ENCODE peak calls at places on chromosomes 12 and 14, in six cellular contexts. L is A549, D is osteocyte, C is GM20000, W is stomach, B is BE2C. I is an unnamed sample.

GRCh38 chr14:98204139-98204538 is 1067.9 kb downstream of the BCL11B start:
- DNase-seq in L (no peak), D (no peak), C (no peak), W (no peak), B (no peak), I (no peak)

GRCh38 chr12:52566847-52567291 is 6.8 kb downstream of the KRT74 start:
- DNase-seq in L (no peak), D (no peak), C (no peak), W (no peak), B (peak; percentile 28), I (peak; percentile 39)

GRCh38 chr14:104900639-104901512 is 23.8 kb upstream of the PLD4 start:
- DNase-seq in L (no peak), D (no peak), C (peak; percentile 56), W (no peak), B (no peak), I (no peak)

GRCh38 chr14:83019744-83020414 is 1486.2 kb upstream of the SEL1L start:
- DNase-seq in L (no peak), D (no peak), C (no peak), W (no peak), B (no peak), I (no peak)

GRCh38 chr14:105974902-105975301 is 448.5 kb downstream of the TMEM121 start:
- DNase-seq in L (no peak), D (no peak), C (peak; percentile 22), W (no peak), B (peak; percentile 64), I (no peak)

GRCh38 chr14:74491952-74492351 is 1.2 kb downstream of the NPC2 start:
- DNase-seq in L (peak; percentile 50), D (no peak), C (peak; percentile 56), W (no peak), B (no peak), I (no peak)

GRCh38 chr14:72291908-72292688 is 359.9 kb downstream of the RGS6 start:
- DNase-seq in L (peak; percentile 15), D (no peak), C (peak; percentile 42), W (no peak), B (no peak), I (no peak)

GRCh38 chr12:126338031-126338441 is 1272.8 kb downstream of the AACS start:
- DNase-seq in L (no peak), D (no peak), C (no peak), W (no peak), B (no peak), I (no peak)

GRCh38 chr14:37150414-37150813 is 22.0 kb downstream of the SLC25A21 start:
- DNase-seq in L (peak; percentile 44), D (no peak), C (no peak), W (no peak), B (no peak), I (no peak)

GRCh38 chr12:53217049-53217929 is 10.2 kb upstream of the ITGB7 start:
- DNase-seq in L (no peak), D (no peak), C (no peak), W (peak; percentile 62), B (no peak), I (no peak)

GRCh38 chr14:32762886-32763285 is 175.8 kb upstream of the NPAS3 start:
- DNase-seq in L (no peak), D (no peak), C (no peak), W (no peak), B (no peak), I (no peak)

GRCh38 chr14:58647777-58648176 is 10.0 kb downstream of the DACT1 start:
- DNase-seq in L (no peak), D (no peak), C (no peak), W (no peak), B (no peak), I (no peak)

GRCh38 chr12:49462103-49462739 is 76.6 kb upstream of the KCNH3 start:
- DNase-seq in L (no peak), D (no peak), C (no peak), W (peak; percentile 44), B (no peak), I (no peak)

GRCh38 chr12:10067259-10067658 is 31.5 kb downstream of the CLEC1A start:
- DNase-seq in L (no peak), D (no peak), C (no peak), W (no peak), B (no peak), I (no peak)

GRCh38 chr14:54011001-54011400 is 54.4 kb upstream of the BMP4 start:
- DNase-seq in L (no peak), D (no peak), C (no peak), W (no peak), B (no peak), I (no peak)

GRCh38 chr12:29159690-29160089 is 10.6 kb downstream of the FAR2 start:
- DNase-seq in L (no peak), D (no peak), C (no peak), W (no peak), B (no peak), I (no peak)

GRCh38 chr12:57124259-57124877 is 3.9 kb upstream of the LRP1 start:
- DNase-seq in L (peak; percentile 84), D (peak; percentile 92), C (peak; percentile 77), W (peak; percentile 80), B (peak; percentile 82), I (peak; percentile 80)

GRCh38 chr14:24307575-24308341 is at the start of gene CIDEB:
- DNase-seq in L (peak; percentile 77), D (no peak), C (peak; percentile 79), W (peak; percentile 74), B (peak; percentile 67), I (peak; percentile 71)

GRCh38 chr12:124177951-124178316 is 117.0 kb upstream of the RFLNA start:
- DNase-seq in L (no peak), D (no peak), C (no peak), W (no peak), B (no peak), I (no peak)

GRCh38 chr12:26334621-26335124 is 139.3 kb downstream of the SSPN start:
- DNase-seq in L (no peak), D (no peak), C (no peak), W (no peak), B (no peak), I (no peak)

GRCh38 chr14:101525646-101526527 is 35.4 kb upstream of the DIO3 start:
- DNase-seq in L (no peak), D (no peak), C (no peak), W (no peak), B (peak; percentile 66), I (no peak)

DNA sequence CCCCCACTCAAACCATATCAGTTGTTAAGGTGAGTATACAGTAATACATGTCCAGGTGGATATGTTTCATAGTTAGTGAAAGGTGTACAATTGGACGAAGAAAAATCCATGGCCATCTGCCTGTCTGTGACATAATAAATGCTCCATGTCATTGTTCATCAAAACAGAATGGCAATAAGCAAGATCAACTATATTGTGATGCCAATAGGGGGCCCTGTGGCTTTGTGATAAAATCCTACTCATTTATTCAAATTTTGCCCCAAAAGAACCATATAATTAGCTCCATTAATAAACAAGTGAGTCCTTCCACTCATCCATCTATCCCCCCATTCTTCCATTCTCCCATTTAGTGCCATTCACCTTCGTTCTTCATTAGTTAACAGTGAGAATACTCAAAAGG is 102.0 kb downstream of the MGST1 start:
- DNase-seq in L (no peak), D (no peak), C (no peak), W (no peak), B (no peak), I (no peak)
- TF ChIP-seq CTCF in L (no peak), D (no peak), C (no peak), W (no peak), B (no peak), I (no peak)

GRCh38 chr12:103503546-103504480 is 8.0 kb upstream of the C12orf42 start:
- DNase-seq in L (no peak), D (no peak), C (peak; percentile 58), W (peak; percentile 61), B (peak; percentile 64), I (peak; percentile 73)
- TF ChIP-seq CTCF in L (peak; percentile 19), D (no peak), C (peak; percentile 57), W (peak; percentile 69), B (peak; percentile 76), I (peak; percentile 77)

DNA sequence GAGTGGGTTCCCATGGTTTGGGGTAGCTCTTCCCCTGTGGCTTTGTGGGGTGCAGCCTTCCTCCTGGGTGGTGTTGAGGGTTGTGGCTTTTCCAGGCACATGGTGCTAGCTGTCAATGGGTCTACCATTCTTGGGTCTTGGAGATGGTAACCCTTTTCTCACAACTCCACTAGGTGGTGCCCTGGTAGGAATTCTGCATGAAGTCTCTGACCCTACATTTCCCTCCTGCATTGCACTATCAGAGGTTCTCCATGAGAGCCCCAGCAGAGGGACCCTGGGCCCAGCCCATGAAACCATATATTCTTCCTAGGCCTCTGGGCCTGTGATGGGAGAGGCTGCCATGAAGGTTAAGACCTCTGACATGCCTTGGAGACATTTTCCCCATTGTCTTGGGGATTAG is 1093.3 kb downstream of the SLC16A7 start:
- DNase-seq in L (no peak), D (no peak), C (no peak), W (no peak), B (no peak), I (no peak)
- TF ChIP-seq CTCF in L (no peak), D (no peak), C (no peak), W (no peak), B (no peak), I (no peak)

DNA sequence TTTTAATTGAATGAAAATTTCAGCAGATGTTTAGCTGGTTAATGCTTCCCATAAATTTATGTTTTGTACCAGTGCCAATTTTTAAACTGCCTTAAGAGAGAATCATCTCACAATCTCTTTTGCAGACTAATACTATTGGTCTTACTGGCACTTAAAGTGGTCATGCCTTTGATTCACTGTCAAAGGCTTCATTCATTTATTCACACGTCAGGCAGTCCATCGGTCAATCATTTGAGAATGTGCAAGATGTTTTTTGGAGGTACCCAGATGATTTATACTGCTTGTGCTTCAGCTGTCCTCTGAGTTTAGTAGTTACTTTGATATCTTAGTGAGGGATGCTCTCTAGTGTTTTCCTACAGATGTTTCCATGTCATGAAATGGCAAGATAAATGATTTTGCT is 83.4 kb downstream of the NAV3 start:
- DNase-seq in L (no peak), D (no peak), C (no peak), W (no peak), B (no peak), I (no peak)
- TF ChIP-seq CTCF in L (no peak), D (peak; percentile 27), C (no peak), W (no peak), B (no peak), I (no peak)

GRCh38 chr12:115760231-115760630 is 517.3 kb downstream of the MED13L start:
- DNase-seq in L (no peak), D (no peak), C (no peak), W (no peak), B (no peak), I (no peak)
- TF ChIP-seq CTCF in L (no peak), D (no peak), C (no peak), W (no peak), B (no peak), I (no peak)

GRCh38 chr12:6827982-6828670 is at the start of gene P3H3:
- DNase-seq in L (peak; percentile 65), D (no peak), C (no peak), W (no peak), B (peak; percentile 73), I (peak; percentile 65)
- TF ChIP-seq CTCF in L (peak; percentile 37), D (no peak), C (no peak), W (no peak), B (no peak), I (no peak)